ENCODE peak calls at places on chromosome 18, in nine cellular contexts. K is kidney epithelial cell, N is transverse colon, E is psoas muscle, T is neural crest cell, J is Calu3, Q is hepatocyte, D is B cell, H is Panc1. M is an unnamed sample.

GRCh38 chr18:63951302-63951705 is 2.2 kb downstream of the HMSD start:
- DNase-seq in K (no peak), N (no peak), E (no peak), T (no peak), J (no peak), Q (no peak), D (no peak), H (no peak), M (no peak)

GRCh38 chr18:49111191-49111988 is 160.6 kb upstream of the SMAD7 start:
- DNase-seq in K (no peak), N (no peak), E (no peak), T (no peak), J (no peak), Q (no peak), D (no peak), H (no peak), M (no peak)

GRCh38 chr18:45782662-45783061 is 42.8 kb upstream of the SIGLEC15 start:
- DNase-seq in K (no peak), N (no peak), E (no peak), T (no peak), J (no peak), Q (no peak), D (no peak), H (no peak), M (no peak)

GRCh38 chr18:2978208-2978607 is 34.7 kb downstream of the LPIN2 start:
- DNase-seq in K (no peak), N (no peak), E (no peak), T (no peak), J (no peak), Q (no peak), D (no peak), H (no peak), M (no peak)

GRCh38 chr18:5066380-5066977 is 130.6 kb downstream of the AKAIN1 start:
- DNase-seq in K (no peak), N (peak; percentile 10), E (no peak), T (no peak), J (peak; percentile 22), Q (peak; percentile 18), D (no peak), H (no peak), M (no peak)

GRCh38 chr18:55318864-55319516 is 269.0 kb downstream of the TCF4 start:
- DNase-seq in K (no peak), N (no peak), E (no peak), T (no peak), J (no peak), Q (no peak), D (no peak), H (no peak), M (no peak)

GRCh38 chr18:57134564-57135211 is 12.2 kb upstream of the BOD1L2 start:
- DNase-seq in K (no peak), N (no peak), E (no peak), T (no peak), J (no peak), Q (peak; percentile 51), D (no peak), H (no peak), M (no peak)

GRCh38 chr18:8988262-8988871 is 114.1 kb upstream of the NDUFV2 start:
- DNase-seq in K (no peak), N (peak; percentile 57), E (peak; percentile 66), T (peak; percentile 58), J (peak; percentile 69), Q (peak; percentile 80), D (peak; percentile 63), H (peak; percentile 35), M (peak; percentile 34)

GRCh38 chr18:53153281-53153680 is 813.3 kb downstream of the DCC start:
- DNase-seq in K (no peak), N (peak; percentile 11), E (no peak), T (peak; percentile 20), J (no peak), Q (peak; percentile 16), D (no peak), H (no peak), M (no peak)

GRCh38 chr18:11872479-11873136 is 21.4 kb downstream of the CHMP1B start:
- DNase-seq in K (no peak), N (no peak), E (no peak), T (no peak), J (peak; percentile 50), Q (peak; percentile 56), D (peak; percentile 42), H (no peak), M (no peak)

GRCh38 chr18:57026316-57026715 is 120.6 kb upstream of the BOD1L2 start:
- DNase-seq in K (no peak), N (no peak), E (no peak), T (no peak), J (no peak), Q (no peak), D (no peak), H (no peak), M (no peak)

GRCh38 chr18:63936156-63936931 is 12.8 kb upstream of the HMSD start:
- DNase-seq in K (peak; percentile 21), N (peak; percentile 83), E (peak; percentile 87), T (peak; percentile 80), J (peak; percentile 89), Q (peak; percentile 89), D (peak; percentile 67), H (peak; percentile 22), M (peak; percentile 7)

GRCh38 chr18:63099848-63100625 is 219.5 kb downstream of the BCL2 start:
- DNase-seq in K (no peak), N (peak; percentile 73), E (peak; percentile 71), T (no peak), J (peak; percentile 68), Q (peak; percentile 70), D (no peak), H (no peak), M (no peak)

GRCh38 chr18:64966667-64967066 is 784.1 kb upstream of the CDH7 start:
- DNase-seq in K (no peak), N (no peak), E (no peak), T (no peak), J (peak; percentile 24), Q (peak; percentile 22), D (no peak), H (no peak), M (no peak)

GRCh38 chr18:11808001-11808855 is 43.0 kb upstream of the CHMP1B start:
- DNase-seq in K (peak; percentile 34), N (no peak), E (no peak), T (no peak), J (peak; percentile 9), Q (peak; percentile 40), D (no peak), H (peak; percentile 59), M (no peak)

GRCh38 chr18:73954267-73954666 is 193.4 kb downstream of the FBXO15 start:
- DNase-seq in K (no peak), N (no peak), E (no peak), T (no peak), J (no peak), Q (no peak), D (peak; percentile 20), H (no peak), M (no peak)

GRCh38 chr18:73962251-73962650 is 185.4 kb downstream of the FBXO15 start:
- DNase-seq in K (no peak), N (no peak), E (no peak), T (no peak), J (no peak), Q (no peak), D (no peak), H (no peak), M (peak; percentile 42)

GRCh38 chr18:73959341-73959740 is 188.3 kb downstream of the FBXO15 start:
- DNase-seq in K (no peak), N (no peak), E (no peak), T (no peak), J (no peak), Q (no peak), D (no peak), H (no peak), M (no peak)
- TF ChIP-seq CTCF in K (no peak), N (no peak), E (no peak), T (no peak), J (no peak), Q (no peak), D (no peak), H (no peak), M (no peak)

DNA sequence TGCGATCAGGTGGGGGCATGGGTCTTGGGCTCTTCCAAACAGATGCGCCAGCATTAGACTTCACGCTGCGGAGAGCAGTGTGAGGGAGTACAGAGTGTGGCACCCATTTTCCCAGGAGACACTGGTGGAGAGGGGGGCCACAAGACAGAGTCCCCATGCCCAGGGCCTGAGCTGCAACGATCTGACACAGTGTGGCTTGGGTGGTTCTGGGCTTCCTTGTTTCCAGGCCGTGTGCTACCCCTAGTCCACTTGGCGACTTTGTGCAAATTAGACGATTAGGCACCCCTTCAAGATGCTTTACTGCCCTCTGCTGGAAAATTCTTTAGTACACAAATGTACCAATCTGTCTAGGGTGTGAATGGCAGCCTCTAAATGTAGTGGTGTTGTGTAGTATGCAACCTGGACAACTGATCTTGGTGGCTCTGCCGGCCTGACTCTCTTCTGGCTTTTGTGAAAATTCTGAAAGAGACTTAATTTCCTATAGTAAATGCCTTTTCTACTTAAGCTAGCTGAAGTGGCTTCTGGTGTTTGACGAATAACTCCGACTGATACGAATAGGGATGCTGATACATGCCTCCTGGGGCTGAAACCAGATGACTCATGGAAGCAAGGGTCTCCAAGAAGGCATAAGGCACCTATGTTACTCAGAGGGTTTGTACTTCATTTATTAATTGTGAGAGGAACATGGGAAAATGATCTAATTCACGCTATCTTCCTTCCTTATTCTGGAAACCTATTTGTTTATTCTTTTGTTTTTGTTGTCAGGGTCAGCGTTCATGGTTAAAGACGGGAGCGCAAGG is 92.3 kb upstream of the SMAD2 start:
- DNase-seq in K (no peak), N (no peak), E (no peak), T (no peak), J (peak; percentile 55), Q (peak; percentile 76), D (peak; percentile 55), H (no peak), M (no peak)
- TF ChIP-seq CTCF in K (peak; percentile 51), N (peak; percentile 55), E (peak; percentile 61), T (peak; percentile 68), J (peak; percentile 66), Q (peak; percentile 57), D (peak; percentile 55), H (peak; percentile 60), M (peak; percentile 54)

DNA sequence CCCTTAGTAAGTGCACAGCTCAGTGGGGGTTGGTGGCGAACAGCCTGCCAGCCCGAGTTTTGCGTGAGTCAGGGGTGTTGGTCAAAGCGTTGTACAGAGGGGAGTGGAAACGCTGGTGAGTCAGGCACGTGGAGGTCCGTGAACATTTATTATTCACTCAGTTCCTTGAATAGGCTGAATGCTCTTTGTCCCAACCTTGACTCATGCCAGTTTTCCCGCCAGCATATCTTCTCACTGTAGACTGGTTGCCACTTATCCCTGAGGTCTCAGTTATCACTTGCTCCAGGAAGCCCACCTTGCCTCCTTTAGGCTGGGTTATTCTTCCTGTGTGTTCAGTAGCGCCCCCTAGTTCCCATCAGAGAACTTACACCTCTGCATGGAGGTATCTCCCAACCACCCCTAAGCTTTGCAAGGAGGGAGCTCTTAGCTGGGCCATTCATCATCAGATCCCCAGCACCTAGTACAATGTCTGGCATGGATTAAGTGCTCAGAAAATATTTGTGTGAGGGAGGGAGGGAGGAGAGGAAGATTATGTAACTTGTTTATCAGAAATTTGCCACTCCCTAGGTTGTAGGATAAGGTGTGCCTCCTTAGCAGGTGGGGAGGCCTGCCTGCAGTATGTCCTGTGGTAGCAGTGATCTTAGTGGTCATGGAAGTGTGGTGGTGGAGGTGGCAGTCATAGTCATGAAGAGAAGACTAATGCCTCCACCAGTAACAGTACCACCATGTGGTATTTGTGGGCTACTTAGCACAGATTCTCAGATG is 72.1 kb downstream of the CABLES1 start:
- DNase-seq in K (no peak), N (no peak), E (no peak), T (no peak), J (no peak), Q (no peak), D (no peak), H (no peak), M (no peak)
- TF ChIP-seq CTCF in K (peak; percentile 19), N (no peak), E (no peak), T (peak; percentile 40), J (peak; percentile 10), Q (no peak), D (peak; percentile 19), H (no peak), M (no peak)

GRCh38 chr18:37207343-37207742 is 358.3 kb downstream of the CELF4 start:
- DNase-seq in K (no peak), N (no peak), E (no peak), T (no peak), J (no peak), Q (no peak), D (no peak), H (no peak), M (no peak)
- TF ChIP-seq CTCF in K (no peak), N (no peak), E (no peak), T (no peak), J (no peak), Q (no peak), D (no peak), H (no peak), M (no peak)